ENCODE peak calls at places on chromosomes 7 and 10, in nine cellular contexts. J is aorta; D is naive thymus-derived CD4-positive, alpha-beta T cell; Z is cardiac muscle cell; V is heart left ventricle; K is right atrium auricular region; X is hepatocyte; Q is esophagus squamous epithelium; C is astrocyte. B is an unnamed sample. For H3K27me3, the result is how much of the 10 kb centered on the place peaks cover.

GRCh38 chr7:153170287-153170686 is 410.7 kb downstream of the ACTR3B start:
- DNase-seq in J (no peak), D (no peak), Q (no peak), Z (no peak), V (no peak), C (no peak), X (no peak), K (no peak), B (no peak)

GRCh38 chr7:139683137-139683871 is 94.5 kb downstream of the HIPK2 start:
- DNase-seq in Q (no peak), Z (peak), X (no peak), J (peak), D (no peak), K (no peak), V (no peak), C (peak), B (peak)

GRCh38 chr7:101900103-101900502 is 82.7 kb downstream of the CUX1 start:
- DNase-seq in X (no peak), C (no peak), D (no peak), Q (no peak), Z (no peak), K (no peak), V (peak), J (no peak), B (peak)

GRCh38 chr10:96673318-96674099 is 46.8 kb downstream of the PIK3AP1 start:
- DNase-seq in D (no peak), Q (peak), K (no peak), V (peak), X (peak), Z (peak), J (no peak), C (peak), B (no peak)

GRCh38 chr7:129299889-129300288 is 75.1 kb downstream of the AHCYL2 start:
- DNase-seq in V (no peak), K (no peak), Z (no peak), Q (no peak), D (no peak), C (no peak), J (no peak), X (no peak), B (no peak)

GRCh38 chr10:128429835-128430513 is 303.8 kb upstream of the MKI67 start:
- DNase-seq in C (no peak), J (no peak), V (no peak), K (no peak), Z (no peak), D (no peak), X (no peak), Q (no peak), B (no peak)

GRCh38 chr7:141039366-141039765 is 24.6 kb upstream of the MRPS33 start:
- DNase-seq in Q (no peak), K (no peak), Z (no peak), J (no peak), C (no peak), D (no peak), X (no peak), V (no peak), B (no peak)

GRCh38 chr10:121069061-121069850 is 218.1 kb downstream of the WDR11 start:
- DNase-seq in V (no peak), D (no peak), J (no peak), Z (peak), C (no peak), Q (no peak), K (no peak), X (no peak), B (peak)

GRCh38 chr7:150631866-150632864 is at the start of gene GIMAP6:
- DNase-seq in V (peak), Z (no peak), D (peak), Q (no peak), C (no peak), X (no peak), J (no peak), K (no peak), B (no peak)

GRCh38 chr10:71767420-71768035 is 5.8 kb downstream of the VSIR start:
- DNase-seq in J (no peak), K (peak), X (peak), D (no peak), Q (no peak), C (no peak), Z (peak), V (peak), B (peak)

GRCh38 chr10:122052702-122053101 is 63.7 kb downstream of the TACC2 start:
- DNase-seq in D (no peak), Q (no peak), J (no peak), V (no peak), K (no peak), Z (no peak), X (no peak), C (peak), B (no peak)

GRCh38 chr10:9215121-9215520 is 1160.6 kb downstream of the GATA3 start:
- DNase-seq in V (no peak), C (no peak), X (no peak), J (no peak), Z (no peak), K (no peak), Q (no peak), D (no peak), B (no peak)

GRCh38 chr7:2260820-2261219 is 18.8 kb downstream of the NUDT1 start:
- DNase-seq in D (no peak), Z (no peak), K (no peak), Q (no peak), X (no peak), J (no peak), V (no peak), C (no peak), B (peak)

GRCh38 chr10:123552760-123553554 is 113.2 kb upstream of the GPR26 start:
- DNase-seq in V (no peak), J (no peak), K (peak), C (no peak), Q (no peak), Z (no peak), D (no peak), X (no peak), B (no peak)

GRCh38 chr7:135769403-135769802 is 20.8 kb upstream of the FAM180A start:
- DNase-seq in C (no peak), K (no peak), D (no peak), V (no peak), Z (no peak), X (no peak), J (no peak), Q (no peak), B (no peak)

GRCh38 chr7:5296627-5297226 is 14.0 kb downstream of the SLC29A4 start:
- DNase-seq in D (peak), V (no peak), X (peak), K (no peak), J (no peak), Z (no peak), C (no peak), Q (no peak), B (no peak)

GRCh38 chr7:29254663-29255062 is 60.1 kb downstream of the CHN2 start:
- DNase-seq in Z (peak), Q (no peak), K (no peak), V (no peak), D (no peak), X (no peak), J (no peak), C (no peak), B (no peak)

GRCh38 chr10:84256510-84257342 is 11.9 kb downstream of the RGR start:
- DNase-seq in J (peak), D (peak), C (peak), Q (no peak), V (no peak), Z (peak), K (peak), X (peak), B (peak)

GRCh38 chr10:3222068-3222467 is 49.5 kb upstream of the PITRM1 start:
- DNase-seq in K (no peak), X (no peak), C (peak), J (no peak), D (no peak), V (no peak), Q (no peak), Z (peak), B (no peak)

GRCh38 chr10:75347211-75347610 is 54.4 kb downstream of the ZNF503 start:
- DNase-seq in C (no peak), D (no peak), K (no peak), V (no peak), X (no peak), J (no peak), Q (no peak), Z (no peak), B (no peak)

GRCh38 chr10:21497177-21497807 is 28.2 kb downstream of the SKIDA1 start:
- DNase-seq in D (no peak), J (peak), V (peak), X (peak), C (peak), Q (peak), Z (peak), K (peak), B (peak)

GRCh38 chr10:96299383-96299782 is 4.9 kb upstream of the DNTT start:
- DNase-seq in X (no peak), K (no peak), C (no peak), Z (no peak), D (peak), J (no peak), V (no peak), Q (no peak), B (no peak)

GRCh38 chr10:4296165-4296564 is 511.2 kb upstream of the KLF6 start:
- DNase-seq in J (no peak), X (no peak), Q (no peak), Z (no peak), C (no peak), K (no peak), D (no peak), V (no peak), B (no peak)

DNA sequence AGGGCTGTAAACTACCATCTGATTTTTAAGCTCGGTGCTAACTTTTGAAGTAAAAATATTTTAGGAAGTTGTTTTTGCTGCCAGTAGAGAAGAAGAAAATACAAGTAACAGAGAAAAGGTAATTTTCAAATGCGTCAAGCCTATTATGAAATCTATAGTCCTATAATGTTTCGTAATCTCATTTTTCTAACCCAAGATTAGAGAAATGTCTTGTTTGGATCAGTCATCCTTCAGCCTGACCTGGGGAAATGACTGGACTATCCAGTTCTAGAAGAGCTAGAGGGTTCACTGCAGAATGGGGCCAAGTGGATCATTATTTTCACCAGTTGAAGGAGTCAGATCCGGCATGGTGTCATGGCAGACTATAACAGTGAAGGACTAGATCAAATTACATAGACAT is 62.7 kb upstream of the FGL2 start:
- DNase-seq in V (no peak), X (no peak), Q (no peak), Z (no peak), D (no peak), J (no peak), C (no peak), K (no peak), B (no peak)
- H3K27me3 ChIP-seq in V (under half), X (under half), Q (under half), Z (under half), D (under half), J (under half), C (under half), K (under half), B (under half)

GRCh38 chr7:112204776-112205347 is 1.3 kb downstream of the DOCK4 start:
- DNase-seq in J (no peak), V (peak), Z (peak), Q (no peak), X (peak), K (no peak), D (peak), C (no peak), B (no peak)
- H3K4me3 ChIP-seq in J (peak), V (peak), Z (peak), Q (peak), X (peak), K (peak), D (peak), C (peak), B (peak)

GRCh38 chr10:118264252-118264651 is 77.9 kb downstream of the FAM204A start:
- DNase-seq in K (no peak), V (no peak), Q (no peak), D (no peak), Z (no peak), J (no peak), C (no peak), X (no peak), B (no peak)
- H3K27me3 ChIP-seq in K (under half), V (under half), Q (under half), D (under half), Z (half or more), J (under half), C (under half), X (half or more), B (under half)

DNA sequence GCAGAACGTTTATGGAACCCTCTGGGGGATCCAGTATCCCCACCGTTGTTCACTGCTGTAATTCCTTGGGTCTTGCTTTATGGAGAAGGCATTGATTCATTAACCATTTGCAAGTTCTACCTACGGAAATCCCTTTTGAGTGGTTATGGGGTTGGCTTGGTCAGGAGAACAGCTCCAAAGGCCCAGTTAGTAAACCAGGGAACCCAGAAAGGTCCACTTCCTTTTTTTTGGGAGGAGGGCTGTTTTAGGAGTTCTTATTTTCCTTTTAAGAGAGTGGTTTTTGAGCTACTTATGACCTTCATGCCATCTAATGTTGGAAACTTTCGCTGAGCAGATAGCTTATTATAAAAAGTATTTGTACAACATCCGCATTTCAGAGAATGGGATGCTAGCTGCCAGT is 1.3 kb downstream of the POR start:
- DNase-seq in K (no peak), J (no peak), D (no peak), Z (no peak), C (no peak), V (no peak), Q (no peak), X (no peak), B (no peak)
- H3K4me3 ChIP-seq in K (peak), J (peak), D (peak), Z (peak), C (peak), V (peak), Q (peak), X (peak), B (peak)

B was measured in MG63.